ENCODE peak calls at places on chromosomes 16 and 17, in eight cellular contexts. U, L, E, J, N, B, T and P are unnamed samples.

GRCh38 chr16:69195371-69196029 is 8.5 kb downstream of the SNTB2 start:
- DNase-seq in E (no peak), J (no peak), T (no peak), B (no peak), U (no peak), L (peak; percentile 8), N (no peak), P (no peak)

GRCh38 chr17:11980813-11981212 is 16.5 kb downstream of the ZNF18 start:
- DNase-seq in B (no peak), J (no peak), N (no peak), L (no peak), U (no peak), T (no peak), E (no peak), P (no peak)

GRCh38 chr17:47207143-47208067 is 1.7 kb upstream of the MYL4 start:
- DNase-seq in U (no peak), J (no peak), T (no peak), E (no peak), L (no peak), B (no peak), N (no peak), P (no peak)

GRCh38 chr16:27828671-27829070 is 234.8 kb downstream of the GSG1L start:
- DNase-seq in B (no peak), N (no peak), J (no peak), T (no peak), L (peak; percentile 55), U (no peak), E (no peak), P (no peak)

GRCh38 chr17:1563786-1564613 is 1.4 kb upstream of the PITPNA start:
- DNase-seq in L (no peak), N (no peak), J (no peak), U (no peak), E (peak; percentile 51), B (no peak), T (no peak), P (no peak)

GRCh38 chr16:50213939-50214519 is 52.3 kb upstream of the ADCY7 start:
- DNase-seq in L (no peak), E (no peak), U (no peak), T (peak; percentile 41), J (peak; percentile 62), N (no peak), B (no peak), P (no peak)

GRCh38 chr17:75619506-75620431 is 13.5 kb upstream of the SMIM5 start:
- DNase-seq in J (peak; percentile 23), T (no peak), B (no peak), E (peak; percentile 72), L (no peak), N (no peak), U (no peak), P (peak; percentile 52)

GRCh38 chr16:13324861-13325260 is 423.5 kb downstream of the SHISA9 start:
- DNase-seq in B (no peak), E (no peak), T (no peak), L (no peak), J (no peak), N (no peak), U (no peak), P (no peak)

GRCh38 chr16:68370921-68371651 is 60.3 kb downstream of the PRMT7 start:
- DNase-seq in N (peak; percentile 49), J (no peak), B (no peak), E (no peak), L (no peak), U (no peak), T (peak; percentile 55), P (no peak)

GRCh38 chr16:69127966-69128510 is 4.3 kb downstream of the CHTF8 start:
- DNase-seq in T (no peak), U (no peak), J (no peak), B (no peak), L (peak; percentile 29), E (no peak), N (no peak), P (no peak)

GRCh38 chr17:65750678-65751077 is 189.2 kb upstream of the AXIN2 start:
- DNase-seq in B (peak; percentile 75), E (peak; percentile 86), U (peak; percentile 92), J (peak; percentile 89), L (no peak), T (peak; percentile 49), N (no peak), P (peak; percentile 96)

GRCh38 chr16:10338426-10338825 is 47.4 kb upstream of the ATF7IP2 start:
- DNase-seq in N (no peak), E (no peak), J (no peak), U (no peak), L (no peak), B (no peak), T (no peak), P (peak; percentile 29)

GRCh38 chr16:70018254-70018653 is 67.1 kb downstream of the CLEC18A start:
- DNase-seq in N (no peak), T (peak; percentile 57), B (no peak), L (no peak), J (peak; percentile 2), U (peak; percentile 5), E (no peak), P (peak; percentile 1)

GRCh38 chr16:73879621-73880020 is 417.0 kb upstream of the PSMD7 start:
- DNase-seq in L (no peak), E (no peak), U (no peak), T (no peak), J (no peak), B (no peak), N (no peak), P (no peak)

GRCh38 chr17:28528329-28529011 is 22.3 kb downstream of the FOXN1 start:
- DNase-seq in E (peak; percentile 27), L (no peak), J (no peak), B (peak; percentile 45), U (no peak), N (no peak), T (no peak), P (peak; percentile 62)

GRCh38 chr17:49290690-49291326 is 60.2 kb upstream of the PHOSPHO1 start:
- DNase-seq in J (peak; percentile 42), U (no peak), B (no peak), N (no peak), E (no peak), L (no peak), T (no peak), P (no peak)

GRCh38 chr16:82852388-82852998 is 225.7 kb downstream of the CDH13 start:
- DNase-seq in J (no peak), B (no peak), E (no peak), U (no peak), T (no peak), N (no peak), L (no peak), P (no peak)

GRCh38 chr17:43334744-43335400 is 63.9 kb upstream of the ARL4D start:
- DNase-seq in E (no peak), L (no peak), T (no peak), U (no peak), J (no peak), N (no peak), B (no peak), P (no peak)

GRCh38 chr17:73304971-73305786 is 6.6 kb downstream of the CDC42EP4 start:
- DNase-seq in T (no peak), B (peak; percentile 74), L (peak; percentile 80), U (no peak), E (peak; percentile 87), N (peak; percentile 85), J (peak; percentile 78), P (peak; percentile 96)

GRCh38 chr17:45310380-45311324 is 6.2 kb downstream of the MAP3K14 start:
- DNase-seq in T (no peak), N (peak; percentile 78), L (no peak), B (no peak), U (no peak), E (peak; percentile 87), J (no peak), P (peak; percentile 71)

GRCh38 chr16:2179576-2179975 is 16.8 kb downstream of the CASKIN1 start:
- DNase-seq in T (no peak), B (no peak), L (no peak), N (no peak), E (no peak), U (no peak), J (no peak), P (no peak)
- H3K27me3 ChIP-seq in T (no peaks in the 10 kb centered on the region), B (no peaks in the 10 kb centered on the region), L (no peaks in the 10 kb centered on the region), N (no peaks in the 10 kb centered on the region), E (no peaks in the 10 kb centered on the region), U (no peaks in the 10 kb centered on the region), J (no peaks in the 10 kb centered on the region), P (no peaks in the 10 kb centered on the region)

DNA sequence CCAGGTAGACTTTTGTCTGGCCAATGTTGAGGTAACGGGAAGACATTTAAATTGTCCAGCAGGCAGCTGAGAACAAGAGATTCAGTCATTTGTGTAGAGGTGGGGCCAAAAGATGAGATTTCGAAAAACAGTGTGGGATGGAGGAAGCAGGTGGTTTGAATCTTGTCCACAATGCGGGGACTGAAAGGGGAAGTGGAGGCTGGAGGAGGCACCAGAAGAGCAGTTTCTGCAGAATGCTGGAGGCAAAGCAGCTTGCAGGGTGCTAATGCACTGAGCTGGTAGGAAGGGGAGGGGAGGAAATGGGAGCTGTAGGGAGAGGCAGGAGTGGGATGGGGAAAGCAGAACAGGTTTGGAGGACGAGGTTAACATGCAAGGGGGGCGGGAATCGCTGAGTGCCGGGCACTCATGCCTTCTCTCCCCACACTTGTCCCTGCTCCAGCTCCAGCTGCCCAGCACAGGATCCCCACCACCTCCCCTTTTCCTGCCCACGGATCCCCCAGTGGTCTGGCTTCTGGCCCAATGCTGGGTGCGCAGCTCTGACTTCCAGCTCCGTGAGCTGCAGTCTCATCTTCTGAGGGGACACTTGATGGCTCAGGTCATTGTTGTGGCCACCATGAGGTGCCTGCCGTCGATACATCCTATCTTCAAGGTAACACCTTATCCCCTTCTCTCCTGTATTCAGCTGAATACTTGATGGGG is 9.4 kb downstream of the C17orf100 start:
- DNase-seq in L (no peak), J (no peak), B (no peak), N (no peak), E (no peak), U (no peak), T (no peak), P (no peak)
- H3K4me3 ChIP-seq in L (no peak overlapping the region), J (no peak overlapping the region), B (no peak overlapping the region), N (no peak overlapping the region), E (no peak overlapping the region), U (no peak overlapping the region), T (no peak overlapping the region), P (no peak overlapping the region)

GRCh38 chr17:14594690-14595089 is 293.8 kb downstream of the HS3ST3B1 start:
- DNase-seq in U (no peak), E (no peak), B (no peak), J (no peak), L (no peak), T (no peak), N (no peak), P (no peak)
- H3K9me3 ChIP-seq in U (no peaks in the 10 kb centered on the region), E (no peaks in the 10 kb centered on the region), B (peaks cover 6% of the 10 kb centered on the region), J (no peaks in the 10 kb centered on the region), L (no peaks in the 10 kb centered on the region), T (no peaks in the 10 kb centered on the region), N (peaks cover 1% of the 10 kb centered on the region), P (no peaks in the 10 kb centered on the region)

DNA sequence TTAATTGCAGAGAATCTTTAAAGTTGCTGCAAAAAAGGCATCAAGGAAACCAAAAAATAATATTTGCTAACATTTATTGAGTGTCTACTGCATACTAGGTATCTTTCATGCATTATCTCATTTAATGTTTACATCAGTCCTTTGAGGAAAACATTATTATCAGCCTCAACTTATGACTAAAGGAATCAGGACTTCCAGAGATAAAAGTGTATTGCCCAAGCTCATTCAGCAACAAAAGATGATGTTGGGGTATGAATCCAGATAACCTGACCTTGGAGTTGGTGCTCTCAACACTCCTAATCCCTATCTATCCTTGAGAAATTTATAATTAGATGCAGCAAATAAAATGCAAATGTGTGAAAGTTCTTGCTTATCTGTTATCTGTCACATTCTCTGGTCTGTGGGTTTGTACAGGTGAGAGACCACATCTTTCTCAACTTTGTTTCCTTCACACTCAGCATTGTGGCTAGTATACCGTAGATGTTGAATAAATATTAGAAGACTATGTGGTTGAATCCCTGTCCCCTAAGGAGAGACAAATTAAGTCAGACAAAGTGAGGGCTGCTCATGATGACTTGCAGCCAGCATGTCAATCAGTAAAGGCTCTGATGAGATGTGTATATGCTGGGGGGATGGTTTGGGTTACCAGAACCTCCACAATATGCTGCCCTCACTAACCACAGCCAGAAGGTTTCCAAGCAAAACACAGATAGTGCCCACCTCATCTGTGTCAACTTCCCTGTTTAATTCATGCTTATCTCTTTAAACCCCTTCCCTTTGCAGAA is 82.6 kb downstream of the NOG start:
- DNase-seq in L (no peak), E (no peak), J (no peak), B (no peak), N (no peak), T (no peak), U (no peak), P (no peak)
- H3K27me3 ChIP-seq in L (peaks cover 62% of the 10 kb centered on the region), E (no peaks in the 10 kb centered on the region), J (peaks cover 42% of the 10 kb centered on the region), B (peaks cover 4% of the 10 kb centered on the region), N (no peaks in the 10 kb centered on the region), T (peaks cover 28% of the 10 kb centered on the region), U (no peaks in the 10 kb centered on the region), P (no peaks in the 10 kb centered on the region)